ENCODE peak calls at places on chromosome 17, in four cellular contexts. H is H1, M is GM12878, Y is HepG2. E is an unnamed sample.

GRCh38 chr17:74362811-74363498 is 1.3 kb upstream of the BTBD17 start:
- DNase-seq in M (no peak), Y (no peak), H (no peak), E (no peak)

GRCh38 chr17:77935121-77935571 is 23.4 kb upstream of the TNRC6C start:
- DNase-seq in M (no peak), H (no peak), Y (peak; percentile 56), E (no peak)

GRCh38 chr17:46851029-46851741 is at the start of gene WNT9B:
- DNase-seq in H (no peak), Y (peak; percentile 48), M (no peak), E (no peak)

GRCh38 chr17:80187090-80187489 is 17.3 kb downstream of the CARD14 start:
- DNase-seq in M (no peak), Y (no peak), H (no peak), E (no peak)

GRCh38 chr17:41580244-41580575 is 6.5 kb downstream of the KRT14 start:
- DNase-seq in H (no peak), M (no peak), Y (no peak), E (no peak)

GRCh38 chr17:78597923-78598545 is 20.8 kb upstream of the DNAH17 start:
- DNase-seq in M (no peak), Y (no peak), H (no peak), E (no peak)

GRCh38 chr17:19364699-19365498 is 2.4 kb upstream of the B9D1 start:
- DNase-seq in H (no peak), Y (peak; percentile 70), M (no peak), E (no peak)

GRCh38 chr17:29590261-29590978 is 972 bp upstream of the GIT1 start:
- DNase-seq in H (no peak), Y (no peak), M (no peak), E (no peak)

GRCh38 chr17:28755486-28755885 is 11.7 kb downstream of the TRAF4 start:
- DNase-seq in Y (no peak), H (no peak), M (no peak), E (no peak)

GRCh38 chr17:76473541-76473985 is 6.2 kb downstream of the AANAT start:
- DNase-seq in M (no peak), Y (no peak), H (no peak), E (no peak)

GRCh38 chr17:62816282-62816839 is 8.2 kb upstream of the MARCHF10 start:
- DNase-seq in M (no peak), H (no peak), Y (no peak), E (no peak)

GRCh38 chr17:48546187-48546923 is 1.4 kb upstream of the HOXB2 start:
- DNase-seq in Y (no peak), M (no peak), H (no peak), E (no peak)

GRCh38 chr17:45394001-45394912 is 38.4 kb downstream of the ARHGAP27 start:
- DNase-seq in Y (no peak), M (no peak), H (no peak), E (no peak)

GRCh38 chr17:74116087-74116717 is 87.3 kb upstream of the RPL38 start:
- DNase-seq in H (no peak), M (no peak), Y (no peak), E (no peak)

GRCh38 chr17:82281502-82282238 is 8.2 kb upstream of the CSNK1D start:
- DNase-seq in M (peak; percentile 30), Y (no peak), H (no peak), E (no peak)

GRCh38 chr17:10652984-10653680 is 4.0 kb downstream of the MYH3 start:
- DNase-seq in Y (no peak), H (no peak), M (no peak), E (no peak)
- TF ChIP-seq SUZ12 in Y (no peak), H (no peak), M (no peak), E (no peak)

GRCh38 chr17:40540448-40540847 is 24.8 kb downstream of the CCR7 start:
- DNase-seq in Y (no peak), H (no peak), M (no peak), E (no peak)
- H3K4me1 ChIP-seq in Y (peaks cover 82% of the 10 kb centered on the region), H (peaks cover 9% of the 10 kb centered on the region), M (peaks cover 61% of the 10 kb centered on the region), E (peaks cover 20% of the 10 kb centered on the region)

GRCh38 chr17:43818966-43819365 is 14.0 kb downstream of the MPP3 start:
- DNase-seq in Y (no peak), H (no peak), M (no peak), E (no peak)
- TF ChIP-seq SUZ12 in Y (no peak), H (no peak), M (no peak), E (no peak)

GRCh38 chr17:2852211-2852610 is 56.0 kb downstream of the RAP1GAP2 start:
- DNase-seq in Y (no peak), H (no peak), M (no peak), E (no peak)
- H3K4me1 ChIP-seq in Y (peaks cover 26% of the 10 kb centered on the region), H (peaks cover 33% of the 10 kb centered on the region), M (peaks cover 7% of the 10 kb centered on the region), E (peaks cover 15% of the 10 kb centered on the region)

GRCh38 chr17:38883592-38884526 is 14.0 kb downstream of the LASP1 start:
- DNase-seq in Y (no peak), H (no peak), M (no peak), E (no peak)
- TF ChIP-seq SUZ12 in Y (no peak), H (no peak), M (no peak), E (no peak)

DNA sequence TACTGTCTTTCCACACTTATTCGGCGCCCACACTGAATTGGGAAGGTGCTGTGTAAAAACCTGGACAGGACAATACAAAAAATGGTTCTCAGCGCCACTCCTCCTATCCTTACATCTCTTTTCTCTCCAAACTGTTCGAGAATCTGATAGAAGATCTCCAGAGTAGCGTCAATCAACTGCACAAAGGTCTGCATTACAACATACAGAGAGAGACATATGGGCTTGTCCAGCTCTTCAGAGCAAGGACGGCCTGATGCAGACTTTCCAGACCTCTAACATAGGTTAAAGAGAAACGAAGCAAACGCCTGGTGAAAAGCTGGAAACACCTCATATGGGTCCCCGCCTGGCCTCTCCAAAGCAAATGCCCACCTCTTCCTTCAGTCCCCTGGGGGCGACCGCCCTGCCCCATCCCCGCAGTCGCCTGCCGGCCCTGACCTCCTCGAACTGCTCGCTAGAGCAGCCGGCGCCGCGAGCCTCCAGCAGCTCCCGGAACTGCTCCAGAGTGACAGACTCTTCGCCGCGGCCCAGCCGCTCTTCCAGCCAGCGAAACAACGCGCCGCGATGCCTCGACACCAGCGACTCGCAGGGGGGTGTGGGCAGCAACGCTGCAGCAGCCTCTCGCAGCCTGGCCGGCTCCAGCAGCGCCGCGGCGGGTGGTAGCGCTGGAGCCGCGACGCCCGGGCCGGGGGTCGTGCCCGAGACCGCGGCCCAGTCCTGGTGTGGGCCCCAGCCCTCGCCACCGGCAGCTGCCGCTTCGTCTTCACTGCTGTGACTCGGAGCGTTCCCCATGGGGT is 526 bp downstream of the ZZEF1 start:
- DNase-seq in H (no peak), Y (peak; percentile 27), M (no peak), E (no peak)
- H3K4me1 ChIP-seq in H (peaks cover 4% of the 10 kb centered on the region), Y (peaks cover 38% of the 10 kb centered on the region), M (peaks cover 12% of the 10 kb centered on the region), E (no peaks in the 10 kb centered on the region)

E was measured in NT2/D1.